ENCODE peak calls at places on chromosomes 7 and 10, in eight cellular contexts. E is hepatocyte, P is ecto neural progenitor cell, Z is nucleus accumbens, V is lower lobe of right lung, S is mesenteric fat pad, A is GM12878, C is activated T-cell treated with anti-CD3 and anti-CD28 coated beads for 48 hours. L is an unnamed sample.

GRCh38 chr7:379456-380225 is 89.7 kb downstream of the FOXL3 start:
- DNase-seq in C (no peak), A (no peak), P (peak), V (peak), Z (no peak), E (no peak), S (peak), L (no peak)

GRCh38 chr10:52966904-52967303 is 194.3 kb upstream of the MBL2 start:
- DNase-seq in V (no peak), P (no peak), Z (no peak), S (no peak), A (no peak), E (no peak), C (no peak), L (no peak)

GRCh38 chr10:1141701-1142100 is 85.5 kb downstream of the WDR37 start:
- DNase-seq in P (peak), Z (no peak), V (no peak), C (no peak), E (no peak), S (no peak), A (no peak), L (no peak)

GRCh38 chr10:6181249-6181648 is 21.5 kb upstream of the PFKFB3 start:
- DNase-seq in V (no peak), A (no peak), C (no peak), Z (no peak), S (no peak), P (no peak), E (no peak), L (no peak)

GRCh38 chr7:105339404-105340316 is 49.1 kb downstream of the SRPK2 start:
- DNase-seq in Z (no peak), S (no peak), C (no peak), E (no peak), A (no peak), V (no peak), P (no peak), L (no peak)

GRCh38 chr7:14833707-14834106 is 68.8 kb downstream of the DGKB start:
- DNase-seq in S (no peak), P (no peak), C (no peak), V (no peak), Z (no peak), E (no peak), A (no peak), L (no peak)

GRCh38 chr10:108808228-108808627 is 1115.1 kb downstream of the XPNPEP1 start:
- DNase-seq in P (no peak), C (no peak), Z (no peak), S (no peak), E (no peak), A (no peak), V (no peak), L (no peak)

GRCh38 chr10:9018844-9019173 is 964.3 kb downstream of the GATA3 start:
- DNase-seq in C (no peak), V (no peak), E (no peak), Z (no peak), P (no peak), S (no peak), A (no peak), L (no peak)

GRCh38 chr7:77351539-77352004 is 64.6 kb downstream of the GSAP start:
- DNase-seq in Z (no peak), A (peak), C (peak), P (no peak), E (no peak), S (no peak), V (no peak), L (no peak)

GRCh38 chr7:79452032-79452494 is 1.4 kb downstream of the MAGI2 start:
- DNase-seq in V (peak), C (no peak), A (no peak), Z (peak), P (peak), S (peak), E (peak), L (no peak)

GRCh38 chr10:78966844-78967488 is 101.8 kb upstream of the ZMIZ1 start:
- DNase-seq in C (no peak), A (no peak), Z (no peak), E (no peak), P (no peak), V (no peak), S (no peak), L (no peak)

GRCh38 chr7:26278769-26279168 is 12.9 kb upstream of the SNX10 start:
- DNase-seq in E (no peak), S (no peak), C (no peak), V (no peak), Z (no peak), P (no peak), A (no peak), L (peak)

GRCh38 chr10:120477723-120478270 is 20.8 kb downstream of the PLPP4 start:
- DNase-seq in C (no peak), S (no peak), P (peak), Z (no peak), V (no peak), A (no peak), E (no peak), L (no peak)

GRCh38 chr10:133131053-133131452 is 29.0 kb upstream of the KNDC1 start:
- DNase-seq in C (no peak), A (no peak), E (no peak), V (peak), P (no peak), Z (no peak), S (peak), L (no peak)

GRCh38 chr7:104179178-104179577 is 28.6 kb downstream of the ORC5 start:
- DNase-seq in Z (no peak), V (no peak), C (no peak), E (no peak), A (no peak), S (no peak), P (no peak), L (peak)

GRCh38 chr7:90706067-90706716 is 110.1 kb downstream of the CDK14 start:
- DNase-seq in A (no peak), S (no peak), C (no peak), P (no peak), V (no peak), Z (no peak), E (no peak), L (no peak)

GRCh38 chr10:20017961-20018360 is 201.7 kb downstream of the PLXDC2 start:
- DNase-seq in V (no peak), C (no peak), S (no peak), A (no peak), E (no peak), Z (no peak), P (no peak), L (peak)

GRCh38 chr10:50992972-50993766 is 81.1 kb upstream of the PRKG1 start:
- DNase-seq in Z (no peak), S (no peak), E (peak), P (peak), A (no peak), V (peak), C (no peak), L (no peak)

GRCh38 chr10:70052462-70053211 is at the start of gene MACROH2A2:
- DNase-seq in P (peak), A (no peak), Z (peak), S (no peak), C (peak), V (peak), E (peak), L (peak)

GRCh38 chr7:39587393-39587792 is 21.2 kb downstream of the YAE1 start:
- DNase-seq in V (no peak), P (no peak), Z (no peak), C (no peak), S (no peak), A (no peak), E (no peak), L (no peak)

GRCh38 chr7:43784030-43785001 is 25.8 kb downstream of the BLVRA start:
- DNase-seq in S (peak), V (peak), A (peak), Z (no peak), C (peak), P (no peak), E (no peak), L (no peak)

GRCh38 chr7:33157311-33157710 is 27.9 kb downstream of the BBS9 start:
- DNase-seq in Z (no peak), A (no peak), V (no peak), S (no peak), P (no peak), C (no peak), E (no peak), L (no peak)

GRCh38 chr7:45024126-45024744 is 24.2 kb downstream of the CCM2 start:
- DNase-seq in C (no peak), E (no peak), A (no peak), P (no peak), V (no peak), S (no peak), Z (no peak), L (no peak)

GRCh38 chr10:68989317-68989990 is 851 bp downstream of the KIFBP start:
- DNase-seq in C (no peak), P (no peak), S (no peak), Z (no peak), V (no peak), E (no peak), A (no peak), L (no peak)

GRCh38 chr7:74203157-74203556 is 6.6 kb upstream of the LAT2 start:
- DNase-seq in A (no peak), C (no peak), S (no peak), P (no peak), V (no peak), Z (no peak), E (peak), L (peak)

GRCh38 chr10:34967411-34967880 is 122.7 kb downstream of the CUL2 start:
- DNase-seq in E (peak), P (no peak), S (no peak), C (no peak), Z (no peak), V (no peak), A (no peak), L (no peak)

GRCh38 chr10:4407783-4408182 is 418.2 kb upstream of the AKR1E2 start:
- DNase-seq in Z (no peak), C (no peak), S (no peak), V (no peak), P (no peak), E (no peak), A (no peak), L (peak)

GRCh38 chr7:54541941-54542618 is at the start of gene VSTM2A:
- DNase-seq in P (peak), C (no peak), A (no peak), S (no peak), V (no peak), E (peak), Z (no peak), L (no peak)

GRCh38 chr7:73738220-73738611 is 386 bp downstream of the ABHD11 start:
- DNase-seq in Z (peak), P (peak), S (peak), C (peak), V (peak), E (peak), A (no peak), L (peak)

GRCh38 chr7:50729962-50730361 is 52.7 kb downstream of the GRB10 start:
- DNase-seq in Z (no peak), A (no peak), V (no peak), S (no peak), P (peak), C (no peak), E (no peak), L (no peak)

GRCh38 chr10:14478639-14479038 is 147.9 kb upstream of the FRMD4A start:
- DNase-seq in E (peak), P (peak), C (no peak), A (no peak), Z (peak), V (no peak), S (no peak), L (peak)

GRCh38 chr7:41185851-41186250 is 517.0 kb downstream of the INHBA start:
- DNase-seq in A (no peak), E (no peak), S (no peak), Z (no peak), P (no peak), V (no peak), C (no peak), L (peak)

GRCh38 chr10:58023341-58024073 is 244.2 kb downstream of the IPMK start:
- DNase-seq in V (no peak), Z (no peak), A (no peak), C (no peak), S (no peak), E (peak), P (no peak), L (peak)

L was measured in MCF 10A.